ENCODE peak calls at places on chromosomes 13 and 19, in seven cellular contexts. One of them, this sample, is unnamed.

GRCh38 chr13:31957772-31958171 is 73.8 kb upstream of the FRY start:
- DNase-seq in activated effector memory CD4-positive, alpha-beta T cell treated with anti-CD3 and anti-CD28 coated beads, Interleukin-2, amount 50 U/mL, for 16 hours: no peak
- DNase-seq in hypothalamus: no peak
- DNase-seq in naive thymus-derived CD8-positive, alpha-beta T cell: no peak
- DNase-seq in T1000: no peak
- DNase-seq in anterior cingulate cortex: no peak
- DNase-seq in neural crest cell: no peak
- DNase-seq in this sample: no peak

GRCh38 chr13:90640976-90641375 is 706.5 kb upstream of the MIR17HG start:
- DNase-seq in neural crest cell: no peak
- DNase-seq in activated effector memory CD4-positive, alpha-beta T cell treated with anti-CD3 and anti-CD28 coated beads, Interleukin-2, amount 50 U/mL, for 16 hours: no peak
- DNase-seq in T1000: no peak
- DNase-seq in anterior cingulate cortex: no peak
- DNase-seq in hypothalamus: no peak
- DNase-seq in naive thymus-derived CD8-positive, alpha-beta T cell: no peak
- DNase-seq in this sample: no peak

GRCh38 chr19:17402982-17403855 is 2.2 kb downstream of the BST2 start:
- DNase-seq in naive thymus-derived CD8-positive, alpha-beta T cell: peak; percentile 50
- DNase-seq in hypothalamus: no peak
- DNase-seq in neural crest cell: peak; percentile 57
- DNase-seq in anterior cingulate cortex: no peak
- DNase-seq in activated effector memory CD4-positive, alpha-beta T cell treated with anti-CD3 and anti-CD28 coated beads, Interleukin-2, amount 50 U/mL, for 16 hours: peak; percentile 81
- DNase-seq in T1000: no peak
- DNase-seq in this sample: peak; percentile 79

GRCh38 chr19:32480321-32480720 is 74.8 kb downstream of the DPY19L3 start:
- DNase-seq in T1000: no peak
- DNase-seq in anterior cingulate cortex: no peak
- DNase-seq in naive thymus-derived CD8-positive, alpha-beta T cell: no peak
- DNase-seq in neural crest cell: no peak
- DNase-seq in hypothalamus: no peak
- DNase-seq in activated effector memory CD4-positive, alpha-beta T cell treated with anti-CD3 and anti-CD28 coated beads, Interleukin-2, amount 50 U/mL, for 16 hours: no peak
- DNase-seq in this sample: no peak

GRCh38 chr13:45402641-45403040 is 15.5 kb downstream of the SLC25A30 start:
- DNase-seq in naive thymus-derived CD8-positive, alpha-beta T cell: no peak
- DNase-seq in activated effector memory CD4-positive, alpha-beta T cell treated with anti-CD3 and anti-CD28 coated beads, Interleukin-2, amount 50 U/mL, for 16 hours: no peak
- DNase-seq in hypothalamus: no peak
- DNase-seq in neural crest cell: no peak
- DNase-seq in anterior cingulate cortex: no peak
- DNase-seq in T1000: no peak
- DNase-seq in this sample: no peak

GRCh38 chr13:77330009-77330471 is 3.1 kb upstream of the MYCBP2 start:
- DNase-seq in hypothalamus: no peak
- DNase-seq in T1000: no peak
- DNase-seq in activated effector memory CD4-positive, alpha-beta T cell treated with anti-CD3 and anti-CD28 coated beads, Interleukin-2, amount 50 U/mL, for 16 hours: no peak
- DNase-seq in anterior cingulate cortex: no peak
- DNase-seq in neural crest cell: no peak
- DNase-seq in naive thymus-derived CD8-positive, alpha-beta T cell: no peak
- DNase-seq in this sample: no peak

GRCh38 chr13:49836516-49836915 is 44.0 kb upstream of the KPNA3 start:
- DNase-seq in hypothalamus: no peak
- DNase-seq in activated effector memory CD4-positive, alpha-beta T cell treated with anti-CD3 and anti-CD28 coated beads, Interleukin-2, amount 50 U/mL, for 16 hours: no peak
- DNase-seq in T1000: no peak
- DNase-seq in anterior cingulate cortex: no peak
- DNase-seq in naive thymus-derived CD8-positive, alpha-beta T cell: no peak
- DNase-seq in neural crest cell: no peak
- DNase-seq in this sample: no peak

GRCh38 chr19:17557461-17557860 is 2.0 kb downstream of the COLGALT1 start:
- DNase-seq in neural crest cell: no peak
- DNase-seq in activated effector memory CD4-positive, alpha-beta T cell treated with anti-CD3 and anti-CD28 coated beads, Interleukin-2, amount 50 U/mL, for 16 hours: no peak
- DNase-seq in naive thymus-derived CD8-positive, alpha-beta T cell: no peak
- DNase-seq in anterior cingulate cortex: no peak
- DNase-seq in T1000: no peak
- DNase-seq in hypothalamus: no peak
- DNase-seq in this sample: no peak

GRCh38 chr19:18833849-18834643 is 2.3 kb downstream of the UPF1 start:
- DNase-seq in hypothalamus: no peak
- DNase-seq in naive thymus-derived CD8-positive, alpha-beta T cell: no peak
- DNase-seq in T1000: no peak
- DNase-seq in anterior cingulate cortex: no peak
- DNase-seq in activated effector memory CD4-positive, alpha-beta T cell treated with anti-CD3 and anti-CD28 coated beads, Interleukin-2, amount 50 U/mL, for 16 hours: peak; percentile 65
- DNase-seq in neural crest cell: no peak
- DNase-seq in this sample: no peak

GRCh38 chr19:7520131-7521051 is 2.0 kb upstream of the MCOLN1 start:
- DNase-seq in naive thymus-derived CD8-positive, alpha-beta T cell: no peak
- DNase-seq in activated effector memory CD4-positive, alpha-beta T cell treated with anti-CD3 and anti-CD28 coated beads, Interleukin-2, amount 50 U/mL, for 16 hours: no peak
- DNase-seq in neural crest cell: no peak
- DNase-seq in anterior cingulate cortex: no peak
- DNase-seq in T1000: no peak
- DNase-seq in hypothalamus: peak; percentile 26
- DNase-seq in this sample: no peak

GRCh38 chr19:55156202-55157063 is 1.1 kb downstream of the TNNI3 start:
- DNase-seq in T1000: no peak
- DNase-seq in activated effector memory CD4-positive, alpha-beta T cell treated with anti-CD3 and anti-CD28 coated beads, Interleukin-2, amount 50 U/mL, for 16 hours: peak; percentile 73
- DNase-seq in naive thymus-derived CD8-positive, alpha-beta T cell: peak; percentile 48
- DNase-seq in hypothalamus: no peak
- DNase-seq in anterior cingulate cortex: no peak
- DNase-seq in neural crest cell: peak; percentile 76
- DNase-seq in this sample: no peak

GRCh38 chr19:46625731-46626130 is 842 bp upstream of the PTGIR start:
- DNase-seq in activated effector memory CD4-positive, alpha-beta T cell treated with anti-CD3 and anti-CD28 coated beads, Interleukin-2, amount 50 U/mL, for 16 hours: no peak
- DNase-seq in anterior cingulate cortex: no peak
- DNase-seq in neural crest cell: no peak
- DNase-seq in naive thymus-derived CD8-positive, alpha-beta T cell: no peak
- DNase-seq in T1000: no peak
- DNase-seq in hypothalamus: no peak
- DNase-seq in this sample: no peak

GRCh38 chr19:55304980-55305379 is 20.2 kb downstream of the TMEM150B start:
- DNase-seq in hypothalamus: no peak
- DNase-seq in T1000: no peak
- DNase-seq in activated effector memory CD4-positive, alpha-beta T cell treated with anti-CD3 and anti-CD28 coated beads, Interleukin-2, amount 50 U/mL, for 16 hours: no peak
- DNase-seq in anterior cingulate cortex: no peak
- DNase-seq in naive thymus-derived CD8-positive, alpha-beta T cell: no peak
- DNase-seq in neural crest cell: no peak
- DNase-seq in this sample: no peak

GRCh38 chr13:76455960-76456359 is 430.2 kb downstream of the KCTD12 start:
- DNase-seq in neural crest cell: no peak
- DNase-seq in activated effector memory CD4-positive, alpha-beta T cell treated with anti-CD3 and anti-CD28 coated beads, Interleukin-2, amount 50 U/mL, for 16 hours: no peak
- DNase-seq in anterior cingulate cortex: no peak
- DNase-seq in T1000: no peak
- DNase-seq in naive thymus-derived CD8-positive, alpha-beta T cell: no peak
- DNase-seq in hypothalamus: no peak
- DNase-seq in this sample: no peak

GRCh38 chr19:49468199-49468598 is 5.8 kb upstream of the FLT3LG start:
- DNase-seq in T1000: no peak
- DNase-seq in naive thymus-derived CD8-positive, alpha-beta T cell: no peak
- DNase-seq in hypothalamus: no peak
- DNase-seq in neural crest cell: no peak
- DNase-seq in activated effector memory CD4-positive, alpha-beta T cell treated with anti-CD3 and anti-CD28 coated beads, Interleukin-2, amount 50 U/mL, for 16 hours: no peak
- DNase-seq in anterior cingulate cortex: no peak
- DNase-seq in this sample: no peak

GRCh38 chr19:44878119-44878865 is 12.8 kb upstream of the TOMM40 start:
- DNase-seq in anterior cingulate cortex: no peak
- DNase-seq in T1000: no peak
- DNase-seq in activated effector memory CD4-positive, alpha-beta T cell treated with anti-CD3 and anti-CD28 coated beads, Interleukin-2, amount 50 U/mL, for 16 hours: no peak
- DNase-seq in naive thymus-derived CD8-positive, alpha-beta T cell: no peak
- DNase-seq in hypothalamus: no peak
- DNase-seq in neural crest cell: no peak
- DNase-seq in this sample: no peak

GRCh38 chr19:28934626-28935025 is 278.3 kb downstream of the UQCRFS1 start:
- DNase-seq in neural crest cell: no peak
- DNase-seq in hypothalamus: no peak
- DNase-seq in naive thymus-derived CD8-positive, alpha-beta T cell: no peak
- DNase-seq in T1000: no peak
- DNase-seq in activated effector memory CD4-positive, alpha-beta T cell treated with anti-CD3 and anti-CD28 coated beads, Interleukin-2, amount 50 U/mL, for 16 hours: no peak
- DNase-seq in anterior cingulate cortex: no peak
- DNase-seq in this sample: no peak

GRCh38 chr13:110450016-110450900 is 111.3 kb downstream of the RAB20 start:
- DNase-seq in naive thymus-derived CD8-positive, alpha-beta T cell: no peak
- DNase-seq in T1000: no peak
- DNase-seq in hypothalamus: no peak
- DNase-seq in anterior cingulate cortex: no peak
- DNase-seq in activated effector memory CD4-positive, alpha-beta T cell treated with anti-CD3 and anti-CD28 coated beads, Interleukin-2, amount 50 U/mL, for 16 hours: no peak
- DNase-seq in neural crest cell: no peak
- DNase-seq in this sample: no peak

GRCh38 chr19:48169585-48169973 is 565 bp downstream of the LIG1 start:
- DNase-seq in neural crest cell: peak; percentile 74
- DNase-seq in anterior cingulate cortex: peak; percentile 54
- DNase-seq in hypothalamus: peak; percentile 40
- DNase-seq in activated effector memory CD4-positive, alpha-beta T cell treated with anti-CD3 and anti-CD28 coated beads, Interleukin-2, amount 50 U/mL, for 16 hours: peak; percentile 97
- DNase-seq in naive thymus-derived CD8-positive, alpha-beta T cell: peak; percentile 97
- DNase-seq in T1000: peak; percentile 72
- DNase-seq in this sample: peak; percentile 90

GRCh38 chr19:8052464-8052859 is at the start of gene CCL25:
- DNase-seq in hypothalamus: no peak
- DNase-seq in naive thymus-derived CD8-positive, alpha-beta T cell: no peak
- DNase-seq in T1000: no peak
- DNase-seq in anterior cingulate cortex: no peak
- DNase-seq in activated effector memory CD4-positive, alpha-beta T cell treated with anti-CD3 and anti-CD28 coated beads, Interleukin-2, amount 50 U/mL, for 16 hours: no peak
- DNase-seq in neural crest cell: no peak
- DNase-seq in this sample: no peak

GRCh38 chr13:97946951-97947588 is 6.4 kb upstream of the IPO5 start:
- DNase-seq in anterior cingulate cortex: no peak
- DNase-seq in hypothalamus: no peak
- DNase-seq in T1000: peak; percentile 20
- DNase-seq in neural crest cell: no peak
- DNase-seq in activated effector memory CD4-positive, alpha-beta T cell treated with anti-CD3 and anti-CD28 coated beads, Interleukin-2, amount 50 U/mL, for 16 hours: no peak
- DNase-seq in naive thymus-derived CD8-positive, alpha-beta T cell: no peak
- DNase-seq in this sample: no peak

GRCh38 chr19:30453768-30454167 is 81.6 kb downstream of the ZNF536 start:
- DNase-seq in anterior cingulate cortex: no peak
- DNase-seq in hypothalamus: no peak
- DNase-seq in neural crest cell: no peak
- DNase-seq in T1000: no peak
- DNase-seq in activated effector memory CD4-positive, alpha-beta T cell treated with anti-CD3 and anti-CD28 coated beads, Interleukin-2, amount 50 U/mL, for 16 hours: no peak
- DNase-seq in naive thymus-derived CD8-positive, alpha-beta T cell: no peak
- DNase-seq in this sample: no peak

GRCh38 chr19:29645911-29646310 is 19.4 kb upstream of the PLEKHF1 start:
- DNase-seq in anterior cingulate cortex: no peak
- DNase-seq in T1000: no peak
- DNase-seq in hypothalamus: peak; percentile 33
- DNase-seq in naive thymus-derived CD8-positive, alpha-beta T cell: no peak
- DNase-seq in activated effector memory CD4-positive, alpha-beta T cell treated with anti-CD3 and anti-CD28 coated beads, Interleukin-2, amount 50 U/mL, for 16 hours: no peak
- DNase-seq in neural crest cell: no peak
- DNase-seq in this sample: no peak

GRCh38 chr13:40094056-40094455 is 438.6 kb downstream of the COG6 start:
- DNase-seq in hypothalamus: no peak
- DNase-seq in anterior cingulate cortex: no peak
- DNase-seq in activated effector memory CD4-positive, alpha-beta T cell treated with anti-CD3 and anti-CD28 coated beads, Interleukin-2, amount 50 U/mL, for 16 hours: no peak
- DNase-seq in naive thymus-derived CD8-positive, alpha-beta T cell: no peak
- DNase-seq in neural crest cell: no peak
- DNase-seq in T1000: no peak
- DNase-seq in this sample: no peak

GRCh38 chr13:39600766-39601165 is 2.2 kb downstream of the LHFPL6 start:
- DNase-seq in neural crest cell: peak; percentile 23
- DNase-seq in anterior cingulate cortex: peak; percentile 5
- DNase-seq in activated effector memory CD4-positive, alpha-beta T cell treated with anti-CD3 and anti-CD28 coated beads, Interleukin-2, amount 50 U/mL, for 16 hours: no peak
- DNase-seq in T1000: no peak
- DNase-seq in naive thymus-derived CD8-positive, alpha-beta T cell: no peak
- DNase-seq in hypothalamus: peak; percentile 31
- DNase-seq in this sample: no peak

GRCh38 chr13:102693250-102693649 is 1.6 kb downstream of the METTL21C start:
- DNase-seq in activated effector memory CD4-positive, alpha-beta T cell treated with anti-CD3 and anti-CD28 coated beads, Interleukin-2, amount 50 U/mL, for 16 hours: no peak
- DNase-seq in hypothalamus: no peak
- DNase-seq in neural crest cell: no peak
- DNase-seq in T1000: no peak
- DNase-seq in anterior cingulate cortex: no peak
- DNase-seq in naive thymus-derived CD8-positive, alpha-beta T cell: no peak
- DNase-seq in this sample: no peak

GRCh38 chr19:7992575-7992974 is 12.9 kb downstream of the ELAVL1 start:
- DNase-seq in hypothalamus: no peak
- DNase-seq in naive thymus-derived CD8-positive, alpha-beta T cell: no peak
- DNase-seq in anterior cingulate cortex: no peak
- DNase-seq in activated effector memory CD4-positive, alpha-beta T cell treated with anti-CD3 and anti-CD28 coated beads, Interleukin-2, amount 50 U/mL, for 16 hours: no peak
- DNase-seq in T1000: no peak
- DNase-seq in neural crest cell: no peak
- DNase-seq in this sample: no peak

GRCh38 chr13:41402695-41403511 is 54.4 kb upstream of the RGCC start:
- DNase-seq in hypothalamus: no peak
- DNase-seq in activated effector memory CD4-positive, alpha-beta T cell treated with anti-CD3 and anti-CD28 coated beads, Interleukin-2, amount 50 U/mL, for 16 hours: no peak
- DNase-seq in anterior cingulate cortex: no peak
- DNase-seq in neural crest cell: no peak
- DNase-seq in naive thymus-derived CD8-positive, alpha-beta T cell: no peak
- DNase-seq in T1000: no peak
- DNase-seq in this sample: no peak

GRCh38 chr13:51241720-51242119 is 19.5 kb downstream of the FAM124A start:
- DNase-seq in neural crest cell: no peak
- DNase-seq in anterior cingulate cortex: no peak
- DNase-seq in naive thymus-derived CD8-positive, alpha-beta T cell: no peak
- DNase-seq in T1000: no peak
- DNase-seq in hypothalamus: no peak
- DNase-seq in activated effector memory CD4-positive, alpha-beta T cell treated with anti-CD3 and anti-CD28 coated beads, Interleukin-2, amount 50 U/mL, for 16 hours: no peak
- DNase-seq in this sample: no peak

GRCh38 chr19:28316464-28316863 is 896.5 kb downstream of the UQCRFS1 start:
- DNase-seq in activated effector memory CD4-positive, alpha-beta T cell treated with anti-CD3 and anti-CD28 coated beads, Interleukin-2, amount 50 U/mL, for 16 hours: no peak
- DNase-seq in neural crest cell: no peak
- DNase-seq in naive thymus-derived CD8-positive, alpha-beta T cell: no peak
- DNase-seq in T1000: no peak
- DNase-seq in anterior cingulate cortex: no peak
- DNase-seq in hypothalamus: no peak
- DNase-seq in this sample: no peak

GRCh38 chr13:66933994-66934393 is 296.1 kb downstream of the PCDH9 start:
- DNase-seq in activated effector memory CD4-positive, alpha-beta T cell treated with anti-CD3 and anti-CD28 coated beads, Interleukin-2, amount 50 U/mL, for 16 hours: no peak
- DNase-seq in neural crest cell: no peak
- DNase-seq in naive thymus-derived CD8-positive, alpha-beta T cell: no peak
- DNase-seq in T1000: peak; percentile 22
- DNase-seq in anterior cingulate cortex: no peak
- DNase-seq in hypothalamus: no peak
- DNase-seq in this sample: no peak

GRCh38 chr13:113997845-113998751 is 24.2 kb upstream of the C13orf46 start:
- DNase-seq in neural crest cell: no peak
- DNase-seq in T1000: peak; percentile 38
- DNase-seq in activated effector memory CD4-positive, alpha-beta T cell treated with anti-CD3 and anti-CD28 coated beads, Interleukin-2, amount 50 U/mL, for 16 hours: no peak
- DNase-seq in naive thymus-derived CD8-positive, alpha-beta T cell: no peak
- DNase-seq in hypothalamus: no peak
- DNase-seq in anterior cingulate cortex: peak; percentile 35
- DNase-seq in this sample: no peak

GRCh38 chr19:40740747-40741146 is 9.5 kb downstream of the ACTMAP start:
- DNase-seq in naive thymus-derived CD8-positive, alpha-beta T cell: no peak
- DNase-seq in activated effector memory CD4-positive, alpha-beta T cell treated with anti-CD3 and anti-CD28 coated beads, Interleukin-2, amount 50 U/mL, for 16 hours: no peak
- DNase-seq in anterior cingulate cortex: no peak
- DNase-seq in neural crest cell: no peak
- DNase-seq in T1000: no peak
- DNase-seq in hypothalamus: peak; percentile 61
- DNase-seq in this sample: no peak

GRCh38 chr13:95607363-95607762 is 37.1 kb downstream of the DZIP1 start:
- DNase-seq in neural crest cell: no peak
- DNase-seq in activated effector memory CD4-positive, alpha-beta T cell treated with anti-CD3 and anti-CD28 coated beads, Interleukin-2, amount 50 U/mL, for 16 hours: no peak
- DNase-seq in naive thymus-derived CD8-positive, alpha-beta T cell: no peak
- DNase-seq in T1000: no peak
- DNase-seq in hypothalamus: no peak
- DNase-seq in anterior cingulate cortex: no peak
- DNase-seq in this sample: no peak

GRCh38 chr19:39405930-39406655 is 554 bp upstream of the ZFP36 start:
- DNase-seq in hypothalamus: peak; percentile 88
- DNase-seq in T1000: no peak
- DNase-seq in anterior cingulate cortex: no peak
- DNase-seq in naive thymus-derived CD8-positive, alpha-beta T cell: peak; percentile 81
- DNase-seq in neural crest cell: no peak
- DNase-seq in activated effector memory CD4-positive, alpha-beta T cell treated with anti-CD3 and anti-CD28 coated beads, Interleukin-2, amount 50 U/mL, for 16 hours: peak; percentile 93
- DNase-seq in this sample: peak; percentile 91

GRCh38 chr19:21586341-21587116 is 81.1 kb downstream of the ZNF429 start:
- DNase-seq in anterior cingulate cortex: no peak
- DNase-seq in naive thymus-derived CD8-positive, alpha-beta T cell: peak; percentile 27
- DNase-seq in neural crest cell: peak; percentile 10
- DNase-seq in T1000: no peak
- DNase-seq in hypothalamus: no peak
- DNase-seq in activated effector memory CD4-positive, alpha-beta T cell treated with anti-CD3 and anti-CD28 coated beads, Interleukin-2, amount 50 U/mL, for 16 hours: peak; percentile 67
- DNase-seq in this sample: peak; percentile 50

GRCh38 chr19:45767410-45767880 is 1.6 kb downstream of the SIX5 start:
- DNase-seq in neural crest cell: peak; percentile 59
- DNase-seq in hypothalamus: no peak
- DNase-seq in anterior cingulate cortex: no peak
- DNase-seq in activated effector memory CD4-positive, alpha-beta T cell treated with anti-CD3 and anti-CD28 coated beads, Interleukin-2, amount 50 U/mL, for 16 hours: no peak
- DNase-seq in naive thymus-derived CD8-positive, alpha-beta T cell: no peak
- DNase-seq in T1000: peak; percentile 23
- DNase-seq in this sample: peak; percentile 36

GRCh38 chr19:10419200-10419645 is 1.1 kb upstream of the PDE4A start:
- DNase-seq in activated effector memory CD4-positive, alpha-beta T cell treated with anti-CD3 and anti-CD28 coated beads, Interleukin-2, amount 50 U/mL, for 16 hours: peak; percentile 76
- DNase-seq in hypothalamus: peak; percentile 71
- DNase-seq in anterior cingulate cortex: no peak
- DNase-seq in T1000: no peak
- DNase-seq in naive thymus-derived CD8-positive, alpha-beta T cell: no peak
- DNase-seq in neural crest cell: no peak
- DNase-seq in this sample: no peak